ENCODE peak calls at places on chromosomes 5 and 9, in ten cellular contexts. G is mucosa of descending colon, T is astrocyte of the spinal cord, P is sigmoid colon, D is brain microvascular endothelial cell, N is tibial artery, Y is choroid plexus epithelial cell, I is breast epithelium, V is neural progenitor cell, C is AG09309. J is an unnamed sample.

GRCh38 chr5:171999877-172000276 is 6.6 kb downstream of the FBXW11 start:
- DNase-seq in G (no peak), T (no peak), P (no peak), D (no peak), N (no peak), Y (no peak), I (no peak), V (no peak), C (no peak), J (peak; percentile 54)

GRCh38 chr9:136303066-136303824 is 649 bp downstream of the CCDC187 start:
- DNase-seq in G (no peak), T (no peak), P (no peak), D (no peak), N (no peak), Y (no peak), I (no peak), V (no peak), C (no peak), J (no peak)

GRCh38 chr9:91156451-91157234 is 205.1 kb downstream of the AUH start:
- DNase-seq in G (peak; percentile 60), T (no peak), P (no peak), D (no peak), N (no peak), Y (no peak), I (no peak), V (no peak), C (no peak), J (no peak)

GRCh38 chr5:68343421-68343826 is 127.9 kb downstream of the PIK3R1 start:
- DNase-seq in G (no peak), T (peak; percentile 82), P (peak; percentile 76), D (peak; percentile 91), N (peak; percentile 90), Y (peak; percentile 87), I (peak; percentile 27), V (no peak), C (no peak), J (peak; percentile 67)

GRCh38 chr9:69130456-69131441 is 43.3 kb upstream of the TJP2 start:
- DNase-seq in G (no peak), T (peak; percentile 81), P (no peak), D (peak; percentile 77), N (peak; percentile 58), Y (peak; percentile 63), I (peak; percentile 15), V (no peak), C (peak; percentile 63), J (no peak)

GRCh38 chr9:134724231-134724911 is 82.8 kb downstream of the COL5A1 start:
- DNase-seq in G (peak; percentile 30), T (peak; percentile 47), P (peak; percentile 77), D (peak; percentile 54), N (no peak), Y (peak; percentile 39), I (no peak), V (no peak), C (no peak), J (no peak)

GRCh38 chr5:54753034-54753433 is 232.4 kb downstream of the ESM1 start:
- DNase-seq in G (no peak), T (peak; percentile 65), P (no peak), D (peak; percentile 72), N (no peak), Y (peak; percentile 91), I (no peak), V (no peak), C (no peak), J (peak; percentile 78)

GRCh38 chr9:16133556-16134227 is 580.8 kb downstream of the CCDC171 start:
- DNase-seq in G (peak; percentile 53), T (peak; percentile 78), P (no peak), D (peak; percentile 78), N (peak; percentile 30), Y (peak; percentile 91), I (no peak), V (peak; percentile 90), C (no peak), J (peak; percentile 65)

GRCh38 chr5:136073714-136074113 is 44.9 kb downstream of the TGFBI start:
- DNase-seq in G (no peak), T (no peak), P (no peak), D (no peak), N (no peak), Y (no peak), I (no peak), V (no peak), C (no peak), J (peak; percentile 63)

GRCh38 chr5:44318883-44319282 is 70.3 kb downstream of the FGF10 start:
- DNase-seq in G (no peak), T (no peak), P (no peak), D (no peak), N (no peak), Y (no peak), I (no peak), V (no peak), C (no peak), J (no peak)

GRCh38 chr9:79817469-79818004 is 245.8 kb downstream of the TLE4 start:
- DNase-seq in G (peak; percentile 7), T (no peak), P (no peak), D (peak; percentile 7), N (peak; percentile 47), Y (no peak), I (no peak), V (peak; percentile 21), C (no peak), J (peak; percentile 65)

GRCh38 chr9:87467187-87467586 is 30.5 kb upstream of the DAPK1 start:
- DNase-seq in G (no peak), T (no peak), P (no peak), D (no peak), N (no peak), Y (no peak), I (no peak), V (no peak), C (no peak), J (no peak)

DNA sequence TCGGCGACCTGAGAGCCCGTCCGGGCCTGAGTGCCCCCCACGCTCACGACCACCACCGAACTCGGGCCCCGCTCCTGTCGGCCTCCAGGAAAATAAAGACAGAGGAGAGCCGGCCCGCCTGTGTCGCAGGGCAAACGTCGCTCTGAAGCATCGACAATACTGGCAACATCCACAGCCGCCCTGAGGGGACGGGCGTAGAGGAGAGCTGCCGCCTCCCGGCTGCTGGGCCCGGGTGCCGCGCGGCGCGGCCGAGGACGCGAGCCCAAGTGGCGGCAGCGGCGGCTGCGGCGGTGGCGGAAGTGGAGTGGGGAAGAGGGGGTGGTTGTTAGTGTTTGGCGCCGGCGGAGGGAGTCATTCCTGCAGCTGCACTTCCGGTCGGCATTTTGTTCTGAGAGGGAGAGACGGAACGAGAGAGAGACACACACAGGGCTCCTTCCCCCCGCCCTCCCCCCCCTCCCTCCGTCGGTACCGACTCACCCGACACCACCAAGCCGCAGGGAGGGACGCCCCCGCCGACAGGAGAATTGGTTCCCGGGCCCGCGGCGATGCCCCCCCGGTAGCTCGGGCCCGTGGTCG is at the start of gene NIPBL:
- DNase-seq in G (peak; percentile 91), T (peak; percentile 92), P (peak; percentile 96), D (peak; percentile 92), N (peak; percentile 93), Y (peak; percentile 95), I (peak; percentile 89), V (peak; percentile 94), C (peak; percentile 81), J (peak; percentile 96)
- H3K4me3 ChIP-seq in G (peak within 1 kb of the TSS; percentile 81), T (peak within 1 kb of the TSS; percentile 70), P (peak within 1 kb of the TSS; percentile 79), D (peak within 1 kb of the TSS; percentile 83), N (peak within 1 kb of the TSS; percentile 75), Y (peak within 1 kb of the TSS; percentile 83), I (peak within 1 kb of the TSS; percentile 96), V (peak within 1 kb of the TSS; percentile 95), C (peak within 1 kb of the TSS; percentile 98), J (peak within 1 kb of the TSS; percentile 87)

DNA sequence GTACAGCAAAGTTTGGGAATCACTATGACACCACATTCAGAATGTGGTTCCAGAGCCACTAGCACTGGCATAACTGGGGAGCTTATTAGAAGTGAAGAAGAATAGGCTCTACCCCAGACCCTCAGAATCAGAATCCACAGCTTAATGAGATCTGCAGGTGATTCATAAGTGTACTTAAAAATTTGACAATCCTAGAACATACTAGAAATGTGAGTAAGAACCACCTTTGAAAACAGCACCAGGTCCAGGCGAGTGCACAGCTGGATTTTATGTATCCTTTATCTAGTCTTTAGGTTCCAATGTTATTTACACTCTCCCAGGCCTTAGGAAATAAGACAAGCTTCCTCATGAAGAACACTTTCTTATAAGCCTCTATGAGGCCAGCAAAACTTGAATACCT is 149.0 kb downstream of the NFIB start:
- DNase-seq in G (no peak), T (no peak), P (no peak), D (no peak), N (no peak), Y (no peak), I (no peak), V (no peak), C (no peak), J (no peak)
- TF ChIP-seq CTCF in G (no peak), T (no peak), P (no peak), D (no peak), N (no peak), Y (no peak), I (no peak), V (no peak), C (no peak), J (no peak)

GRCh38 chr9:71783120-71783523 is 14.8 kb upstream of the CEMIP2 start:
- DNase-seq in G (peak; percentile 54), T (no peak), P (no peak), D (peak; percentile 36), N (no peak), Y (no peak), I (peak; percentile 39), V (no peak), C (no peak), J (peak; percentile 68)
- H3K4me3 ChIP-seq in G (no peak overlapping the region), T (no peak overlapping the region), P (no peak overlapping the region), D (no peak overlapping the region), N (no peak overlapping the region), Y (no peak overlapping the region), I (no peak overlapping the region), V (no peak overlapping the region), C (no peak overlapping the region), J (no peak overlapping the region)

GRCh38 chr9:130419521-130420035 is 25.2 kb upstream of the ASS1 start:
- DNase-seq in G (no peak), T (no peak), P (no peak), D (no peak), N (no peak), Y (no peak), I (no peak), V (no peak), C (no peak), J (no peak)

GRCh38 chr9:130418776-130419175 is 26.0 kb upstream of the ASS1 start:
- DNase-seq in G (no peak), T (no peak), P (no peak), D (no peak), N (no peak), Y (no peak), I (no peak), V (no peak), C (no peak), J (no peak)

GRCh38 chr9:130414910-130415746 is 29.6 kb upstream of the ASS1 start:
- DNase-seq in G (peak; percentile 81), T (no peak), P (no peak), D (no peak), N (no peak), Y (no peak), I (no peak), V (no peak), C (no peak), J (no peak)

GRCh38 chr9:130414081-130414731 is 30.6 kb upstream of the ASS1 start:
- DNase-seq in G (peak; percentile 80), T (no peak), P (no peak), D (no peak), N (no peak), Y (no peak), I (no peak), V (no peak), C (no peak), J (no peak)

DNA sequence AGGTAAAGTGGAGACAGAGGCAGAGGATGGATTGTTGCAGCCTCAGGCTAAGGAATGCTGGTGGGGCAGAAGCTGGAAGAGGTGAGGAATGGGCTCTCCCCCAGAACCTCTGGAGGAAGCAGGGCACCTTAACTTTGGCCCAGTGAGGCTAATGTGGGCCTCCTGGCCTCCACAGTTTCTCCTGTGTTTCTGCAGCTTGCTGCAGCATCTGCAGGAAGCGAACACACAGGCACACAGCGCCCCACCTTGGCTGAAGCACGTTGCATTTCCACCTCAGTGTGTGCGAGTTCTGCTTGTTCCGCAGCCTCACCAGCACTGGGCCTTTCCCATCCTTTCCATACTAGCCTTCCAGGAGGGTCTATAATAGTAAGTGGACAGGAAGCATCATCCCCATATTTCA is 27.2 kb upstream of the ASS1 start:
- DNase-seq in G (no peak), T (no peak), P (no peak), D (no peak), N (no peak), Y (peak; percentile 26), I (no peak), V (peak; percentile 47), C (no peak), J (peak; percentile 8)
- TF ChIP-seq CTCF in G (no peak), T (no peak), P (no peak), D (peak; percentile 28), N (no peak), Y (peak; percentile 26), I (no peak), V (peak; percentile 37), C (no peak), J (peak; percentile 17)